ENCODE peak calls at places on chromosomes 6 and 20, in seven cellular contexts. L is IMR-90, Y is A549, R is HepG2, B is GM12878, N is H1, Z is K562. I is an unnamed sample.

GRCh38 chr20:5531318-5532081 is 214.7 kb upstream of the PROKR2 start:
- DNase-seq in L (peak; percentile 35), Y (no peak), R (no peak), B (no peak), N (no peak), Z (peak; percentile 23), I (no peak)

GRCh38 chr20:53050338-53050737 is 78.2 kb downstream of the TSHZ2 start:
- DNase-seq in L (no peak), Y (no peak), R (no peak), B (no peak), N (no peak), Z (no peak), I (no peak)

GRCh38 chr20:50335105-50335504 is 144.5 kb downstream of the CEBPB start:
- DNase-seq in L (peak; percentile 31), Y (peak; percentile 68), R (peak; percentile 91), B (no peak), N (no peak), Z (peak; percentile 75), I (peak; percentile 68)

GRCh38 chr6:67009818-67010217 is 1302.8 kb upstream of the EYS start:
- DNase-seq in L (no peak), Y (no peak), R (peak; percentile 39), B (no peak), N (no peak), Z (no peak), I (no peak)

GRCh38 chr6:63721181-63721580 is 85.6 kb downstream of the PHF3 start:
- DNase-seq in L (no peak), Y (no peak), R (no peak), B (no peak), N (no peak), Z (no peak), I (no peak)

GRCh38 chr6:118677193-118677592 is 25.8 kb upstream of the CEP85L start:
- DNase-seq in L (no peak), Y (no peak), R (no peak), B (no peak), N (no peak), Z (peak; percentile 52), I (no peak)

GRCh38 chr20:38889792-38890496 is 36.3 kb upstream of the FAM83D start:
- DNase-seq in L (no peak), Y (no peak), R (no peak), B (no peak), N (no peak), Z (peak; percentile 83), I (no peak)

GRCh38 chr20:38452880-38453624 is 17.9 kb upstream of the SNHG17 start:
- DNase-seq in L (peak; percentile 74), Y (no peak), R (no peak), B (no peak), N (no peak), Z (peak; percentile 93), I (no peak)

GRCh38 chr6:159852877-159853276 is 37.9 kb upstream of the MAS1 start:
- DNase-seq in L (no peak), Y (no peak), R (no peak), B (no peak), N (no peak), Z (peak; percentile 18), I (no peak)

GRCh38 chr20:10074513-10074912 is 39.7 kb downstream of the ANKEF1 start:
- DNase-seq in L (peak; percentile 90), Y (peak; percentile 75), R (peak; percentile 38), B (no peak), N (no peak), Z (peak; percentile 7), I (peak; percentile 29)

DNA sequence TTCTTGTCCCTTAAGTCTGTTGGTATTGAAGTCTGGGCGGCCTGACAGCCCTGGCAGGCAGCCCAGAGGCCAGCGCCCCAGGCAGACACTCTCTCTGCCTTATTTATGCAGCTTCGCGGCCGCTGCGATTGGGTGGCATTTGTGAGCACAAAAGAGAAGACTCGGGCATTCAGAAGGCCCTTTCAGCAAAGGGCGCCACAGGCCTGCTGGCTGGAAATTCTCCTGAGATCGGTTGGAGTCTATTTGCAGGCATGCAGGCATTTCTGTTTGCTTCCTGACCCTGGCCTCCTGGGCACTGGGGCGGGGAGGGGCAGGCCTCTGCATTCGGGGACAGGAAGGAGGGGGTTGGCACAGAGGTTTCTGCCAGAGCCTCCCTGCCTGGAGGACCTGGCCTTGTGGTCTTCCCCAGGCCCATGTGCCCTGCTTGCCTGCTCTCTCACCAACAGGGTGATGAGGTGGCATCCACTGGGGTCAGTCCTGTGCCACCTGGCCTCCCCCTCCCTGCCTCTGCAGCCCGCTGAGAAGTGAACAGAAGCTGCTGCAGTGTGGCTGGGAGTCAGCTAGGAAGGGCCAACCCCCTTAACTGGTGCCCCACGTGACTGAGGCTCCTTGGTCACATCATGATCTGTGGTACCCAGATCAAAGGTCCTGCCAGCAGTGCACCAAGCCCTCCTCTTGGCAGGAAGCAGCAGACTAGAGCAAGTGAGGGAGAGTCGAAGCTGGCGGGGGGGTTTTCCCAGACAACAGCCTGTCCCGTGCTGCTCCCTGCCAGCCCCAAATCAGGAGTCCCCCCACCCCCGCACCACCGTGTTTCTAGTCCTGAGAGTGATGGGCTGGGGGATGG is 16.6 kb upstream of the CCDC167 start:
- DNase-seq in L (no peak), Y (no peak), R (peak; percentile 39), B (peak; percentile 78), N (no peak), Z (no peak), I (no peak)
- TF ChIP-seq CEBPB in L (no peak), Y (no peak), R (no peak), B (no peak), N (no peak), Z (no peak), I (no peak)

GRCh38 chr6:35391240-35391968 is 49.0 kb downstream of the PPARD start:
- DNase-seq in L (peak; percentile 97), Y (no peak), R (no peak), B (no peak), N (no peak), Z (no peak), I (peak; percentile 70)
- TF ChIP-seq CEBPB in L (peak; percentile 42), Y (no peak), R (no peak), B (no peak), N (no peak), Z (no peak), I (no peak)

GRCh38 chr6:71250050-71250689 is 38.4 kb upstream of the OGFRL1 start:
- DNase-seq in L (peak; percentile 87), Y (no peak), R (no peak), B (no peak), N (no peak), Z (no peak), I (no peak)
- TF ChIP-seq CEBPB in L (peak; percentile 56), Y (peak; percentile 71), R (no peak), B (no peak), N (no peak), Z (no peak), I (no peak)

GRCh38 chr6:88650029-88650619 is 313.3 kb downstream of the RNGTT start:
- DNase-seq in L (peak; percentile 91), Y (no peak), R (no peak), B (peak; percentile 97), N (no peak), Z (no peak), I (no peak)
- TF ChIP-seq CEBPB in L (no peak), Y (no peak), R (no peak), B (no peak), N (no peak), Z (no peak), I (no peak)

GRCh38 chr20:47350691-47351545 is 5.6 kb downstream of the ZMYND8 start:
- DNase-seq in L (no peak), Y (no peak), R (no peak), B (no peak), N (no peak), Z (no peak), I (no peak)

GRCh38 chr20:47353224-47353696 is 3.2 kb downstream of the ZMYND8 start:
- DNase-seq in L (no peak), Y (no peak), R (no peak), B (no peak), N (no peak), Z (no peak), I (no peak)

GRCh38 chr20:47351643-47352331 is 4.7 kb downstream of the ZMYND8 start:
- DNase-seq in L (no peak), Y (no peak), R (no peak), B (no peak), N (no peak), Z (peak; percentile 72), I (no peak)

GRCh38 chr20:47353697-47354387 is 2.7 kb downstream of the ZMYND8 start:
- DNase-seq in L (no peak), Y (no peak), R (no peak), B (no peak), N (no peak), Z (peak; percentile 66), I (no peak)

DNA sequence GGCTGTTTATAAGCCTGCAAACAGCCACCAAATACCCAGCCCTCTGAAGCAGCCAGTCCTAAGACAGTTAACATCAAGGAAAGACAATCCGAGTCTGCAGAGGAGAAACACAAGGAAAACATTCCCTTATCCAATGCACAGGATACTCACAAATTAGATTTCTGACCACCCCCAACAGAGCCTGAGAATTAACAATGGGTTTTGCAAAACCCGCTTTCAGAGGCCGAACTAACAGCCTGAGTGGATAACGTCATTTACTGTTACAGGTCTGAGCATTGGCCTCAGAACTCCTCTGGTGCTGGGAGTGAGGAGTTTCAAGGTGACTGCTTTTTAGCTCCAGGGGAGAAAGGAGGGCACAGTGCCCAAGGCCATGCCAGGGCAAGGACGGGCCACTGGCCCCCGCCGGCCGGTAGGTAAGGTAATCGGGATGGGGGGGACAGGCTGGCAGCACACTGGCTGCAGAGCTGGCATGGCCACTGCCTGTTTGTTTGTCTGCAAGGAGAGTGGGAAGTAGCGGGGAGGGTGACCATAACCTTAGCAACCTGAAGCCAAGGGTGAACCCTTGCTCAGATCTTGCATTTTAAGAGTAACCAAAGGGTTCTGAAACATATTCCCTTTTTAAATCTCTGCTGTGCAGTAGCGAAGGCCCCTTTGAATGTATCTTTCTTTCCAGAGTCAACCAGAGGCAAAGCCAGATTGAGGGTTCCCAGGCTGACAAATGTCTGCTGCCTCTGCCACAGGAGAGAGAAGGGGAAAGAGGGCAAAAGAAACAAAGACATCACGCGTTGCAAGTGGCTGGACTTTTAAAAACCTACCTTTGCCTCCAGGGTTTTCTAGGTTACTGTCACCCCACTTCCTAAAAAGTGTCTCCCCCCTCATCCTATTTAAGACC is 3.9 kb downstream of the ZMYND8 start:
- DNase-seq in L (no peak), Y (no peak), R (no peak), B (no peak), N (no peak), Z (no peak), I (no peak)
- TF ChIP-seq CEBPB in L (no peak), Y (no peak), R (no peak), B (no peak), N (no peak), Z (no peak), I (no peak)

GRCh38 chr6:17015551-17016381 is 86.1 kb upstream of the STMND1 start:
- DNase-seq in L (no peak), Y (no peak), R (no peak), B (no peak), N (no peak), Z (peak; percentile 9), I (no peak)
- TF ChIP-seq CEBPB in L (no peak), Y (no peak), R (no peak), B (no peak), N (no peak), Z (no peak), I (no peak)

I was measured in HCT116.